ENCODE peak calls at places on chromosomes 7 and 10, in seven cellular contexts. One of them, this sample, is unnamed.

GRCh38 chr10:92569071-92569470 is 4.8 kb downstream of the IDE start:
- DNase-seq in psoas muscle: no peak
- DNase-seq in GM20000: no peak
- DNase-seq in T-cell: no peak
- DNase-seq in activated T-helper 9 cell treated with anti-CD3 and anti-CD28 coated beads, Interleukin-2, amount 50 U/mL, for 16 hours: no peak
- DNase-seq in smooth muscle cell of the brain vasculature: no peak
- DNase-seq in amniotic stem cell: no peak
- DNase-seq in this sample: no peak

GRCh38 chr10:30647089-30647488 is 17.5 kb upstream of the LYZL2 start:
- DNase-seq in psoas muscle: no peak
- DNase-seq in GM20000: no peak
- DNase-seq in T-cell: no peak
- DNase-seq in activated T-helper 9 cell treated with anti-CD3 and anti-CD28 coated beads, Interleukin-2, amount 50 U/mL, for 16 hours: no peak
- DNase-seq in smooth muscle cell of the brain vasculature: no peak
- DNase-seq in amniotic stem cell: no peak
- DNase-seq in this sample: peak; percentile 11

GRCh38 chr10:93073539-93074136 is at the start of gene CYP26A1:
- DNase-seq in psoas muscle: peak; percentile 45
- DNase-seq in GM20000: peak; percentile 42
- DNase-seq in T-cell: no peak
- DNase-seq in activated T-helper 9 cell treated with anti-CD3 and anti-CD28 coated beads, Interleukin-2, amount 50 U/mL, for 16 hours: no peak
- DNase-seq in smooth muscle cell of the brain vasculature: no peak
- DNase-seq in amniotic stem cell: no peak
- DNase-seq in this sample: no peak

GRCh38 chr7:77626515-77627306 is 69.5 kb upstream of the RSBN1L start:
- DNase-seq in psoas muscle: no peak
- DNase-seq in GM20000: no peak
- DNase-seq in T-cell: no peak
- DNase-seq in activated T-helper 9 cell treated with anti-CD3 and anti-CD28 coated beads, Interleukin-2, amount 50 U/mL, for 16 hours: no peak
- DNase-seq in smooth muscle cell of the brain vasculature: no peak
- DNase-seq in amniotic stem cell: no peak
- DNase-seq in this sample: no peak

GRCh38 chr10:63922714-63923317 is 401.6 kb downstream of the REEP3 start:
- DNase-seq in psoas muscle: no peak
- DNase-seq in GM20000: no peak
- DNase-seq in T-cell: no peak
- DNase-seq in activated T-helper 9 cell treated with anti-CD3 and anti-CD28 coated beads, Interleukin-2, amount 50 U/mL, for 16 hours: no peak
- DNase-seq in smooth muscle cell of the brain vasculature: no peak
- DNase-seq in amniotic stem cell: no peak
- DNase-seq in this sample: no peak

GRCh38 chr7:99121496-99122021 is 22.3 kb downstream of the SMURF1 start:
- DNase-seq in psoas muscle: no peak
- DNase-seq in GM20000: no peak
- DNase-seq in T-cell: no peak
- DNase-seq in activated T-helper 9 cell treated with anti-CD3 and anti-CD28 coated beads, Interleukin-2, amount 50 U/mL, for 16 hours: no peak
- DNase-seq in smooth muscle cell of the brain vasculature: no peak
- DNase-seq in amniotic stem cell: no peak
- DNase-seq in this sample: no peak

GRCh38 chr10:131646551-131647525 is 254.0 kb upstream of the PPP2R2D start:
- DNase-seq in psoas muscle: no peak
- DNase-seq in GM20000: no peak
- DNase-seq in T-cell: no peak
- DNase-seq in activated T-helper 9 cell treated with anti-CD3 and anti-CD28 coated beads, Interleukin-2, amount 50 U/mL, for 16 hours: no peak
- DNase-seq in smooth muscle cell of the brain vasculature: no peak
- DNase-seq in amniotic stem cell: no peak
- DNase-seq in this sample: no peak

GRCh38 chr7:101162551-101163280 is 2.7 kb downstream of the VGF start:
- DNase-seq in psoas muscle: no peak
- DNase-seq in GM20000: peak; percentile 70
- DNase-seq in T-cell: no peak
- DNase-seq in activated T-helper 9 cell treated with anti-CD3 and anti-CD28 coated beads, Interleukin-2, amount 50 U/mL, for 16 hours: no peak
- DNase-seq in smooth muscle cell of the brain vasculature: no peak
- DNase-seq in amniotic stem cell: no peak
- DNase-seq in this sample: peak; percentile 85

GRCh38 chr7:40437498-40437897 is 302.7 kb downstream of the SUGCT start:
- DNase-seq in psoas muscle: no peak
- DNase-seq in GM20000: no peak
- DNase-seq in T-cell: no peak
- DNase-seq in activated T-helper 9 cell treated with anti-CD3 and anti-CD28 coated beads, Interleukin-2, amount 50 U/mL, for 16 hours: no peak
- DNase-seq in smooth muscle cell of the brain vasculature: peak; percentile 35
- DNase-seq in amniotic stem cell: peak; percentile 78
- DNase-seq in this sample: no peak

GRCh38 chr7:106068986-106069385 is 43.1 kb downstream of the SYPL1 start:
- DNase-seq in psoas muscle: no peak
- DNase-seq in GM20000: no peak
- DNase-seq in T-cell: no peak
- DNase-seq in activated T-helper 9 cell treated with anti-CD3 and anti-CD28 coated beads, Interleukin-2, amount 50 U/mL, for 16 hours: no peak
- DNase-seq in smooth muscle cell of the brain vasculature: no peak
- DNase-seq in amniotic stem cell: no peak
- DNase-seq in this sample: no peak

GRCh38 chr10:115801457-115801856 is 471.5 kb downstream of the GFRA1 start:
- DNase-seq in psoas muscle: no peak
- DNase-seq in GM20000: no peak
- DNase-seq in T-cell: no peak
- DNase-seq in activated T-helper 9 cell treated with anti-CD3 and anti-CD28 coated beads, Interleukin-2, amount 50 U/mL, for 16 hours: no peak
- DNase-seq in smooth muscle cell of the brain vasculature: no peak
- DNase-seq in amniotic stem cell: no peak
- DNase-seq in this sample: no peak